ENCODE peak calls at places on chromosomes 1 and 21, in six cellular contexts. S is stomach, W is cardiac fibroblast, N is left ventricle myocardium inferior, P is mammary epithelial cell, M is foreskin fibroblast. Q is an unnamed sample.

GRCh38 chr1:107689157-107689556 is 275.8 kb downstream of the VAV3 start:
- DNase-seq in M (no peak), P (peak), W (no peak), S (peak), N (no peak), Q (no peak)

GRCh38 chr1:2544875-2545638 is 11.1 kb upstream of the TNFRSF14 start:
- DNase-seq in P (no peak), S (peak), N (no peak), W (no peak), M (no peak), Q (no peak)

GRCh38 chr1:156500847-156501686 is 492 bp upstream of the MEF2D start:
- DNase-seq in M (peak), W (peak), P (peak), S (peak), N (peak), Q (peak)

GRCh38 chr21:35328856-35329455 is 279.9 kb upstream of the RUNX1 start:
- DNase-seq in N (no peak), P (no peak), W (no peak), M (no peak), S (peak), Q (no peak)

GRCh38 chr1:171251042-171251740 is 2.9 kb downstream of the FMO1 start:
- DNase-seq in P (peak), M (peak), N (no peak), S (peak), W (no peak), Q (no peak)

GRCh38 chr1:112296908-112297307 is 99.1 kb upstream of the CTTNBP2NL start:
- DNase-seq in W (peak), P (no peak), M (no peak), S (no peak), N (no peak), Q (no peak)

GRCh38 chr1:228095938-228096337 is 7.2 kb downstream of the C1orf35 start:
- DNase-seq in P (no peak), W (no peak), S (no peak), N (no peak), M (no peak), Q (no peak)

GRCh38 chr1:25199876-25200620 is 32.3 kb downstream of the SYF2 start:
- DNase-seq in S (no peak), W (no peak), M (no peak), P (no peak), N (no peak), Q (no peak)

GRCh38 chr1:93143136-93143535 is 37.1 kb downstream of the TMED5 start:
- DNase-seq in N (no peak), S (no peak), W (no peak), M (no peak), P (peak), Q (no peak)

GRCh38 chr1:40038693-40039092 is 1.8 kb upstream of the CAP1 start:
- DNase-seq in M (no peak), P (no peak), N (no peak), S (no peak), W (no peak), Q (no peak)
- H3K4me3 ChIP-seq in M (no peak), P (no peak), N (peak), S (no peak), W (no peak), Q (no peak)

DNA sequence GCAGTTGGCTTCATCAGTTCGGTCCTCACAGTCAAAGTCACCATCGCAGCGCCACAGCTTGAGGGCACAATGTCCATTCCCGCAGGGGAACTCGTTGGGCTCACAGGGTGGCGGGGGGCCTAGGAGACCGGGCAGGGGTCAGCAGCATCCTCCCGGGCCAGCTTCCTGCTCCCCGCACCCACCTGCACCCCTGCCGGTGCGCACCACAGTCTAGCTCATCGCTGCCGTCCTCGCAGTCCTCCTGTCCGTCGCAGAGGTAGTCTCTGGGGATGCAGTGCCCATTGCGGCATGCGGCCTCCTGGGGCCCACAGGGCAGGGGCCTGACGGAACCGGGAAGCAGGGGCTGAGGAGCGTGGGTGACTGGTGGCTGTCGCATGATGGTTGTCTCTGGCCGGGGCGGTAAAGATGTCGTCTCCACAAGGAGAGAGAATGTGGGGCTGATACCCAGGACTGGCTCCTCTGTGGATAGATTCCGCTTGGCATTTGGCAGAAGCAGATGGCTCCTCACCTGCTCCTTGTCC is 49.8 kb downstream of the HSPG2 start:
- DNase-seq in P (no peak), S (no peak), W (no peak), N (no peak), M (no peak), Q (no peak)
- H3K4me3 ChIP-seq in P (no peak), S (no peak), W (no peak), N (no peak), M (no peak), Q (no peak)

GRCh38 chr1:87902830-87903614 is 574.3 kb downstream of the LMO4 start:
- DNase-seq in S (no peak), N (no peak), M (no peak), P (no peak), W (peak), Q (peak)

GRCh38 chr1:87905651-87906050 is 577.0 kb downstream of the LMO4 start:
- DNase-seq in P (no peak), S (no peak), N (no peak), M (no peak), W (no peak), Q (no peak)

GRCh38 chr1:87904668-87905067 is 576.0 kb downstream of the LMO4 start:
- DNase-seq in S (no peak), W (no peak), N (no peak), P (no peak), M (no peak), Q (no peak)

DNA sequence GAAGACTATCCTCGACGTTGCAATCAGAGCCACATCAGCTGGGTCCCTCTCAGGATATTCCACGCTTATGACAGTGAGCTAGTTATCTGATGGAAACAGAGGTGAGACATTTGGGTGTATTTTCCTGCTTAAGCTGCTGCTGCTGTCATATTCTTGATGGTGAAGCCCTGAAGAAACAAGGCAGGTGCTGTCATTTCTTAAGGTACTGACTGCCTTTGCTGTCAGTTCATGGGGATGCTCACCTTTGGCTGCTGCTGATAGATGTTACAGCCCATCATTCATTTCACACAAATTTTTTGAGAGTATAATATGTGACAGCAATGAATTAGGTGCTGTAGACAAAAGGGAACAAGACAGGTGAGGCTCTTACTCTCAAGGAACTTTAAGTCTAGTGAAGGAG is 577.4 kb downstream of the LMO4 start:
- DNase-seq in M (no peak), W (no peak), P (no peak), S (no peak), N (no peak), Q (no peak)
- H3K4me3 ChIP-seq in M (no peak), W (no peak), P (no peak), S (no peak), N (no peak), Q (no peak)

DNA sequence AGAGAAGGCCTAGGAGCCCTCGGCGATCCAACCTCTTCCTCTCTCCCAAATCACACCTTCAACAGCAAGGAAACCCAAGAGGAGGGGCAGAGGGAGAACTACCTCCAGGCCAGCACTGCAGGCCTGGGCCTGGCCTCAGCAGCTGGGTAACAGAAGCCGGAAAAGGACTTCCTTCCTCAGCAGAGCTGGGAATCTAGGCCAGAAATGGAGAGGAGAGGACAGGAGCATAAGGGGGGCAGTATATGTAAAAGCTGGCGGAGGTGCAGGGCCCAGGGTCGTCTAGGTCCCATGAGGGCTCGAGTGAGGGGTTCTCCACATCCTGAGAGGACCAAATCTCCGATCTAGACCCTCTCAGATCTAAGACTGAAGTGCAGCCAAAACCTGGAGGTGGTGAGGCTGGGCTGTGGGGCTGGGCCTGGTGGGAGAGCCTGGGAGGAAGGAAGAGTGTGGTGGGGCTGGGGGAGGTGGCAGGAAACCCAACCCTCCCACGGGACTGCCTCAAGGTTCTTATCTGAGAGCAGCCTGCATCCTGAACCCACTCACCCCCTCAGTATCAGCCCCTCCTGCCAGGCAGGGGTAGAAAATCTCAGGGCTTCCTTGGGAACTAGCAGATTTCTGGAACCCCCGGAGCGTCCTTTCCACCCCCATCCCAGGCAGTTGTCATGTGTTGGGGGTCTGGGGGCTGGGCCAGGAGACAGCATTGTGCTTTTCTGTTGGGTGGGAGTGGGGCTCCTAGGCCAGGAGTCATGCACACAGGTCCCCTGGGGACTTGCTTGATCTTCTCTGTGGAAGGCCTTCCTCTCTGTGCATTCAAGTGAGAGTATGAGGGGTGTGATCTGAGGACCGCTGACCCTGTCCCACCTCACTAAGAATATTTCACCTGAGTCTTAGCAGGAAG is 33.0 kb downstream of the PIK3C2B start:
- DNase-seq in S (no peak), M (no peak), W (peak), P (no peak), N (peak), Q (no peak)
- H3K4me3 ChIP-seq in S (no peak), M (no peak), W (no peak), P (no peak), N (peak), Q (no peak)

DNA sequence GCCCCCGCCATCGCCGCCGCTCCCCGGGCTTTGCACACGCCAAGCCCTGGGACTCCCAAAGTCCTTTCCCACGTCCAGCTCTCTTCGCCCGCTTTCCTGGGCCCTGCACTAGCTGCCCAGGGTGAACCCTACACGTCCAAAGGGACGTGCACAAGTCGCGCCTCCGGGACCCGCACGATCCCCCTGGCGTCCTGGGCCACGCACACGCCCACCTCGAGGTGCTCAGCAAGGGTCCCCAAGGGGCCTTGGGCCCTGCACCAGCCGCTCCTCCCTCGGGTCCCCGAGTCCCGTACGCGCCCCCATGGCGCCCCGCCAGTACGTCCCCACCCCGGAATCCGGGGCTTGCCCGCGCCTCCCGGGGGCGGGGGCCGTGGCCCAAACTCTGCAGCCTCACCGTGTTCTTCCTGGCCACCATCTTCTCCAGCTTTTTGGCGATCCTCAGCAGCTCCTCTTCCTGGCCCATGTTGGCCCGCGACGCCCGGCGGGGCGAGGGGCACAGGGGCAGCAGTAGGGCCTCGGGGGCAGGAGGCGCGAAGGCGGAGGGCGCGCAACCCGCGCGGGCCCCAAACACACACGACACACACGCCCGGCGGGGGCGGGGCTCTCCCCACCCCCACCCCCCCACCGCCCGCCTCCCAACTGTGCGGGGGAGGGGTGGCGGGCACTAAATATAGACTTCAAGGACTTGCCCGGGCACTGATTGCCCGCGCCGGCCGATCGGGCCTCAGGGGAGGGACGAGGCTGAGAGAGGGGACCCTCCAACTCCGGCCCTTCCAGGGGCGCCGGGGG is at the start of gene TCEA3:
- DNase-seq in S (peak), M (no peak), N (peak), W (no peak), P (no peak), Q (no peak)
- H3K4me3 ChIP-seq in S (peak), M (peak), N (peak), W (peak), P (peak), Q (peak)

Q was measured in skeletal muscle cell.